ENCODE peak calls at places on chromosomes 7 and 10, in six cellular contexts. Y, X, S, Z, G and D are unnamed samples.

GRCh38 chr10:47022311-47023131 is 111.3 kb downstream of the PTPN20 start:
- DNase-seq in Y (no peak), X (no peak), S (no peak), Z (no peak), G (peak), D (no peak)

GRCh38 chr7:40298421-40298820 is 163.6 kb downstream of the SUGCT start:
- DNase-seq in Y (no peak), X (no peak), S (no peak), Z (no peak), G (no peak), D (no peak)

GRCh38 chr7:73865738-73866445 is 4.9 kb downstream of the TMEM270 start:
- DNase-seq in Y (peak), X (no peak), S (peak), Z (peak), G (peak), D (no peak)

GRCh38 chr7:31981874-31982390 is 88.3 kb downstream of the PDE1C start:
- DNase-seq in Y (no peak), X (no peak), S (no peak), Z (no peak), G (no peak), D (no peak)

GRCh38 chr7:134403062-134403461 is 55.8 kb downstream of the AKR1B1 start:
- DNase-seq in Y (no peak), X (no peak), S (no peak), Z (no peak), G (no peak), D (no peak)

GRCh38 chr10:125822878-125823662 is at the start of the genes BCCIP and UROS:
- DNase-seq in Y (peak), X (peak), S (peak), Z (peak), G (peak), D (peak)

GRCh38 chr10:97889461-97890265 is 40.0 kb downstream of the GOLGA7B start:
- DNase-seq in Y (no peak), X (no peak), S (peak), Z (peak), G (peak), D (no peak)

GRCh38 chr10:124213471-124213870 is 120.1 kb upstream of the CHST15 start:
- DNase-seq in Y (no peak), X (no peak), S (no peak), Z (no peak), G (no peak), D (no peak)

GRCh38 chr10:4241724-4242345 is 456.8 kb upstream of the KLF6 start:
- DNase-seq in Y (no peak), X (no peak), S (no peak), Z (no peak), G (no peak), D (no peak)

GRCh38 chr7:99451936-99452335 is 13.2 kb downstream of the CPSF4 start:
- DNase-seq in Y (no peak), X (no peak), S (peak), Z (no peak), G (no peak), D (no peak)

GRCh38 chr7:135512135-135512887 is 2.4 kb upstream of the CNOT4 start:
- DNase-seq in Y (peak), X (peak), S (peak), Z (peak), G (no peak), D (peak)

GRCh38 chr10:71434760-71435394 is 38.2 kb downstream of the CDH23 start:
- DNase-seq in Y (no peak), X (no peak), S (peak), Z (no peak), G (peak), D (no peak)

GRCh38 chr7:17233643-17234397 is 64.6 kb upstream of the AHR start:
- DNase-seq in Y (no peak), X (peak), S (no peak), Z (peak), G (no peak), D (peak)

GRCh38 chr10:48981310-48981907 is 41.8 kb upstream of the LRRC18 start:
- DNase-seq in Y (peak), X (no peak), S (peak), Z (peak), G (peak), D (peak)

GRCh38 chr10:35415505-35415904 is 79.2 kb downstream of the CCNY start:
- DNase-seq in Y (no peak), X (no peak), S (no peak), Z (no peak), G (no peak), D (no peak)

GRCh38 chr10:78531088-78531487 is 497.4 kb downstream of the RPS24 start:
- DNase-seq in Y (no peak), X (no peak), S (no peak), Z (no peak), G (no peak), D (no peak)

GRCh38 chr7:486216-486743 is 33.4 kb downstream of the PDGFA start:
- DNase-seq in Y (no peak), X (no peak), S (no peak), Z (no peak), G (no peak), D (no peak)

GRCh38 chr10:71236286-71236685 is 23.9 kb downstream of the UNC5B start:
- DNase-seq in Y (no peak), X (no peak), S (no peak), Z (no peak), G (no peak), D (no peak)

GRCh38 chr7:149397470-149397869 is 63.4 kb downstream of the ZNF777 start:
- DNase-seq in Y (no peak), X (no peak), S (no peak), Z (no peak), G (no peak), D (no peak)

GRCh38 chr10:132448248-132448731 is 51.3 kb downstream of the PWWP2B start:
- DNase-seq in Y (no peak), X (peak), S (peak), Z (peak), G (no peak), D (peak)

GRCh38 chr10:119022846-119023552 is 6.5 kb upstream of the NANOS1 start:
- DNase-seq in Y (no peak), X (no peak), S (peak), Z (no peak), G (peak), D (no peak)

GRCh38 chr10:3783721-3784432 is 1.1 kb downstream of the KLF6 start:
- DNase-seq in Y (peak), X (no peak), S (peak), Z (no peak), G (peak), D (peak)

GRCh38 chr7:135803143-135803542 is 54.5 kb upstream of the FAM180A start:
- DNase-seq in Y (no peak), X (no peak), S (no peak), Z (peak), G (no peak), D (no peak)

GRCh38 chr7:156589808-156590207 is 50.8 kb upstream of the RNF32 start:
- DNase-seq in Y (no peak), X (no peak), S (no peak), Z (no peak), G (no peak), D (no peak)

DNA sequence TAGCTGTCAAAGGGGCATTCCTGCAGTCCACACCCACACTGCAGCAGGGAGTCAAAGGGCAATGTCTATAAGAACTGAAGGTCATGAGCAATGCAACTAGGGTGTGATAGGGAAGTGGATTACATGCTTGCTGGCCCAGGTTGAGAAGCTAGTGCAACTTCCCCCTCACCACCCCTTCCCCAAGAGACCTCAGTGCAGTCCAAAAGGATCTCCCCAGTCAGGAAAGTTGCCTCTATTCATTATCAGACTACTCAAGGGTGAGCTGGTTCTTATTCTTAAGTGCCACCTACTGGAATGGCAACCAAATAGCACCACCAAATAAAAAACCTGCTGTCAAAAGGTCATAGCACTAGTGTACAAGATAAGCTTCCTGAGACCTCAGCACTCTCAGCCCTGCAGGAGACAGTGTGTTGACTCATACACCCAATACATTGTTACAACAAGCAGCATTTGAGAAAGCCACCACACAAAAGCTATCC is 28.2 kb downstream of the MTERF1 start:
- DNase-seq in Y (peak), X (no peak), S (no peak), Z (peak), G (no peak), D (peak)
- TF ChIP-seq GABPA in Y (no peak), X (no peak), S (no peak), Z (no peak), G (no peak), D (no peak)

GRCh38 chr10:6115824-6116350 is 27.1 kb downstream of the RBM17 start:
- DNase-seq in Y (no peak), X (no peak), S (no peak), Z (no peak), G (no peak), D (no peak)

GRCh38 chr10:6114758-6115410 is 26.1 kb downstream of the RBM17 start:
- DNase-seq in Y (no peak), X (no peak), S (no peak), Z (no peak), G (no peak), D (no peak)

GRCh38 chr10:6116806-6117205 is 28.0 kb downstream of the RBM17 start:
- DNase-seq in Y (no peak), X (no peak), S (no peak), Z (no peak), G (no peak), D (no peak)

GRCh38 chr10:6114299-6114698 is 25.5 kb downstream of the RBM17 start:
- DNase-seq in Y (no peak), X (no peak), S (no peak), Z (no peak), G (no peak), D (no peak)

GRCh38 chr10:6115411-6115800 is 26.6 kb downstream of the RBM17 start:
- DNase-seq in Y (no peak), X (no peak), S (no peak), Z (no peak), G (no peak), D (no peak)
- H3K27ac ChIP-seq in Y (no peak), X (no peak), S (peak), Z (no peak), G (no peak), D (no peak)

DNA sequence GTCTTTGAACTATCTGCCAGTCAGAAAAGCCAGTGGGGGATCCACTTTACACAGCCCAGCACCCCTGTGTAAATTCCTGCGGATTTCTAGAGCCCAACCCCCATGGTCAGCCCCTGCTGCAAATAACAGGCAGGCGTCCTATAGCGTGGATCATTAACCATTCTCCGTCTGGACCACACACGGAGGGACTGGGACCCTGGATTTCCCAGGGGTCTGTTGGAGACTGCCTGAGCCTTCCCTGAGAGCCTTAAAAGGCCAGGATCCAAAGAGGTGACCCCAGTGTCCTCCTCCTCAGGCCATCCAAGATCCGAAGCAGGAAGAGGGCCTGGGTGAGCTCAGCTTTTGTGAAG is 11.2 kb upstream of the GRID1 start:
- DNase-seq in Y (no peak), X (no peak), S (no peak), Z (no peak), G (peak), D (no peak)
- TF ChIP-seq GABPA in Y (no peak), X (no peak), S (no peak), Z (no peak), G (no peak), D (no peak)

DNA sequence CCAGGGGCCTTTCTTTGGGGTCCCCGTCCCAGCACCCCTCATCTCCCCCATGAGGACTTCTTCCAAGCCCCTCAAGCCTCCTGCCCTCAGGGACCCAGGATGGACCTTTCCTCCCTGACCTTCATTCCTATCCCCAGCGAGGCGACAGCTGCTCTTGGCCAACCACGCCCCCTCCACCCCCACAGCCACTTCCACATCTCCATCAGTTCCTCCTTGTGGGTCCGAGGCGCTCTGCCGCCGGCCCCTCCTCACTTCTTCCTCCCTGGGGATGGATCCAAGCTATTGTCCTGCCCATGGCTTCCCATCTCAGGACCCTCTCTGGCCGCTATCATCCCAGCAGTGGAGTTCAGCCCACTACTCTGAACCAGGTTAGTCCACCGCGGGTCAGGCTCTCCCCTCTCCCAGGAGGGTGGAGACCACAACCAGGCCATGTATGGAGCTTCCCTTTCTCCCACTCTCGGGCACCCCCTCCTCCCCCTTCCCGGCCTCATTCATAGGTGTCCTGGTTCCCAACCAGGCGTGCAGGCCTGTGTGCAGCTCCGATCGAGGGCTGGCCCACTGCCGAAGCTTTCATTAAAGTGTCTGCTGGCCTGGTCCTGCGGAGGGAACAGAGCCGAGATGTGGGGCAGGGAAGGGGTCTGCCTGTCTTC is 1.7 kb upstream of the SH2B2 start:
- DNase-seq in Y (no peak), X (no peak), S (peak), Z (peak), G (no peak), D (peak)
- H3K27ac ChIP-seq in Y (no peak), X (peak), S (no peak), Z (no peak), G (no peak), D (no peak)

GRCh38 chr7:106033735-106034134 is 70.7 kb downstream of the CDHR3 start:
- DNase-seq in Y (no peak), X (no peak), S (no peak), Z (no peak), G (no peak), D (no peak)

GRCh38 chr7:106029941-106030340 is 66.9 kb downstream of the CDHR3 start:
- DNase-seq in Y (no peak), X (no peak), S (no peak), Z (no peak), G (no peak), D (no peak)

GRCh38 chr7:106029448-106029847 is 66.4 kb downstream of the CDHR3 start:
- DNase-seq in Y (no peak), X (no peak), S (no peak), Z (peak), G (no peak), D (no peak)

GRCh38 chr7:106031271-106032029 is 68.4 kb downstream of the CDHR3 start:
- DNase-seq in Y (no peak), X (no peak), S (no peak), Z (no peak), G (no peak), D (no peak)

GRCh38 chr7:106032295-106032694 is 69.2 kb downstream of the CDHR3 start:
- DNase-seq in Y (no peak), X (no peak), S (no peak), Z (no peak), G (no peak), D (no peak)
- TF ChIP-seq GABPA in Y (no peak), X (no peak), S (no peak), Z (no peak), G (no peak), D (no peak)

DNA sequence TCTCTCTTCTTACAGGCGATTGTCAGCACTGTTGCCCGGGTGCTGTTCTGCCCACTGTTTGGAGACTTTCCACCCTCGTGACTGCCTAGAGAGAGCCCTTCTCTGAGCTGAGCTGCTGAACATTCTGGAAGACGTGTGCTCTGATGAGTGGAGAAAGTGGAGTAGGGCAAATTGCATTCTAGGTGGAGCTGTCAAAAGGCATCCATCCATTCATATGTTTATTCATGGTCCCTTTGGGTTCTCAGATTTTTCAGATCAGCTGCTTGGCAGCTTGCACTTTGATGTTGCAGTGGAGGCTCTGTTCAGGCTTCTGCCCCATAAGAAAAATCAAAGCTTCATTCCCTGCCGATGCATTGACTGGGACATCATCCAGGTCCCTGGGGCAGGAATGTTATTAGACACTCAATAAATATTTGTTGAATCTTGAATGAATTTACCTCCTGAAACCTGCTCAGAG is 120.7 kb upstream of the EEPD1 start:
- DNase-seq in Y (no peak), X (no peak), S (no peak), Z (no peak), G (no peak), D (no peak)
- H3K27ac ChIP-seq in Y (no peak), X (no peak), S (peak), Z (no peak), G (no peak), D (no peak)

GRCh38 chr10:124874-125273 is 10.4 kb upstream of the ZMYND11 start:
- DNase-seq in Y (no peak), X (no peak), S (no peak), Z (no peak), G (no peak), D (no peak)
- TF ChIP-seq GABPA in Y (no peak), X (no peak), S (no peak), Z (no peak), G (no peak), D (no peak)